ENCODE peak calls at places on chromosomes 12 and 14, in seven cellular contexts. E is GM12878, O is HCT116, G is K562, Z is HepG2, M is H1, H is SK-N-SH. J is an unnamed sample.

GRCh38 chr12:51911307-51911706 is 4.0 kb downstream of the ACVRL1 start:
- DNase-seq in E (no peak), H (no peak), G (no peak), O (no peak), M (no peak), Z (no peak), J (no peak)

GRCh38 chr14:23104591-23105347 is at the start of gene CIROP:
- DNase-seq in Z (no peak), M (peak), G (no peak), H (no peak), E (no peak), O (no peak), J (no peak)

GRCh38 chr12:22306311-22306710 is 28.2 kb downstream of the ST8SIA1 start:
- DNase-seq in Z (no peak), O (no peak), E (no peak), H (no peak), M (no peak), G (no peak), J (no peak)

GRCh38 chr14:37709419-37710195 is 114.2 kb downstream of the TTC6 start:
- DNase-seq in G (no peak), O (peak), M (no peak), H (no peak), Z (peak), E (no peak), J (no peak)

GRCh38 chr14:99774204-99774497 is 19.1 kb upstream of the EML1 start:
- DNase-seq in O (no peak), M (no peak), G (no peak), H (no peak), Z (no peak), E (no peak), J (no peak)

GRCh38 chr12:71636704-71637115 is 26.9 kb downstream of the ZFC3H1 start:
- DNase-seq in E (peak), Z (peak), O (peak), M (no peak), H (peak), G (peak), J (peak)

GRCh38 chr14:79062226-79062625 is 892.1 kb downstream of the NRXN3 start:
- DNase-seq in M (no peak), O (no peak), G (no peak), H (no peak), E (no peak), Z (no peak), J (no peak)

GRCh38 chr12:22627351-22627750 is 2.4 kb downstream of the ETNK1 start:
- DNase-seq in M (no peak), G (no peak), Z (no peak), E (no peak), H (no peak), O (no peak), J (no peak)

GRCh38 chr12:62438098-62438692 is 28.4 kb upstream of the MON2 start:
- DNase-seq in G (peak), O (peak), M (peak), E (peak), Z (peak), H (peak), J (peak)

GRCh38 chr14:36973806-36974442 is 198.5 kb downstream of the SLC25A21 start:
- DNase-seq in H (no peak), G (no peak), M (no peak), O (no peak), Z (no peak), E (no peak), J (no peak)

GRCh38 chr12:111170559-111170958 is 198.3 kb downstream of the PHETA1 start:
- DNase-seq in Z (no peak), O (no peak), G (no peak), M (no peak), H (no peak), E (no peak), J (no peak)

GRCh38 chr12:52267699-52268098 is 6.7 kb upstream of the KRT86 start:
- DNase-seq in H (no peak), G (no peak), M (no peak), E (no peak), Z (no peak), O (no peak), J (no peak)

GRCh38 chr14:69749956-69750355 is 17.0 kb upstream of the SRSF5 start:
- DNase-seq in O (no peak), G (no peak), M (no peak), H (no peak), Z (peak), E (peak), J (no peak)

GRCh38 chr12:8947737-8948136 is 1.7 kb downstream of the M6PR start:
- DNase-seq in O (no peak), E (no peak), H (no peak), G (no peak), M (no peak), Z (no peak), J (no peak)

GRCh38 chr12:8949525-8950286 is at the start of gene M6PR:
- DNase-seq in E (peak), H (peak), O (peak), Z (peak), M (peak), G (peak), J (peak)

GRCh38 chr12:8950287-8950574 is 786 bp upstream of the M6PR start:
- DNase-seq in M (no peak), Z (no peak), H (no peak), E (no peak), O (no peak), G (no peak), J (no peak)

GRCh38 chr12:8950702-8951478 is 1.4 kb upstream of the M6PR start:
- DNase-seq in M (no peak), O (no peak), Z (no peak), G (no peak), E (no peak), H (no peak), J (no peak)

GRCh38 chr12:8948711-8949524 is 527 bp downstream of the M6PR start:
- DNase-seq in E (no peak), M (peak), O (no peak), Z (peak), H (peak), G (no peak), J (no peak)
- TF ChIP-seq JUND in E (no peak), M (no peak), O (no peak), Z (no peak), H (no peak), G (no peak), J (no peak)

DNA sequence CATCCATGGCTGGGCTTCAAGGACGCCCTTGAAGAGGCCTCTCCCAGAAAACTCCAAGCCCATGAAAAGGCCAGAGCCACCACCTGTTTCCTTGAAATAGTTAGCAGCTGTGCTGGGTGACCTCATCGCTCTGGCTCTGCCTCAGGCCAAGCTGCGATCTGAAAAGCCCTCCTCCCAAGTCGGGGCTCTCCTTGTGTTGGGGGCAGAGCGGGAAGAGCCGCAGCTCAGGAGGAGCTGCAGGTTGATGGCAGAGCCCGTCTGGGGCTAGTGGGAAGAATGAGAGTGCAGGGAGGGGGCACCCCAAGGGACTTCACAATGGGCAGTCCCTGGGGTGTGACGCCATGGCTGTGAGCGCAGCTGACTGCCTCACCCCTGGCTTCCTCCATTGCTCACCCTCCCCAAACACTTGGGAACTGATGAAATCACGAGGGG is 50.0 kb upstream of the STON2 start:
- DNase-seq in M (no peak), O (no peak), Z (no peak), H (no peak), G (no peak), E (no peak), J (no peak)
- TF ChIP-seq JUND in M (no peak), O (no peak), Z (no peak), H (no peak), G (no peak), E (no peak), J (no peak)

DNA sequence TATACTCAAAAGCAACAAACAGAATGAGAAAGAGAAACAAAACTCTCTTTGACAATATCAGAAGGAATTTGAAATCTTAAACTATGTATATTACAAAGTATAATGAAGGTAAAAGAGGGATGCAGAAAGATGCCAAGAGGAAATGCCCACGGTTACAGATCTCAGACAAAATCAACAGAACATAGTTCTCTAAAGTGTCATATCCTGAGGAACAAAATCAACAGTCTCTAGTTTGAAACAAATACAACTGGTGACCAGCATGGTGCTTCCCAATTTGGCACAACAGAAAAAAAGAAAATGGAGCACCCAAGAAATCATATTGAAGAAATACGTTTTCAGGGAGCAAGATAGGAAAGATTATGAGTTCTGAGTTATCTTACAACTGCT is 116.5 kb downstream of the METTL25 start:
- DNase-seq in E (no peak), O (no peak), G (no peak), Z (no peak), H (no peak), M (no peak), J (peak)
- TF ChIP-seq JUND in E (no peak), O (no peak), G (no peak), Z (no peak), H (peak), M (no peak), J (no peak)

GRCh38 chr14:101980700-101981099 is 16.3 kb downstream of the DYNC1H1 start:
- DNase-seq in E (peak), Z (peak), G (no peak), H (no peak), M (no peak), O (peak), J (peak)
- TF ChIP-seq JUND in E (no peak), Z (no peak), G (no peak), H (peak), M (no peak), O (peak), J (peak)

GRCh38 chr14:34782031-34782430 is 67.6 kb upstream of the CFL2 start:
- DNase-seq in O (no peak), H (no peak), M (no peak), G (no peak), E (no peak), Z (no peak), J (no peak)

GRCh38 chr14:34780646-34781045 is 66.3 kb upstream of the CFL2 start:
- DNase-seq in O (no peak), E (no peak), H (no peak), Z (no peak), G (no peak), M (no peak), J (no peak)

GRCh38 chr14:34778744-34779143 is 64.4 kb upstream of the CFL2 start:
- DNase-seq in O (no peak), E (no peak), M (no peak), Z (no peak), H (no peak), G (no peak), J (no peak)

GRCh38 chr14:34785223-34786006 is 71.0 kb upstream of the CFL2 start:
- DNase-seq in M (no peak), Z (no peak), G (no peak), H (no peak), E (no peak), O (no peak), J (no peak)

DNA sequence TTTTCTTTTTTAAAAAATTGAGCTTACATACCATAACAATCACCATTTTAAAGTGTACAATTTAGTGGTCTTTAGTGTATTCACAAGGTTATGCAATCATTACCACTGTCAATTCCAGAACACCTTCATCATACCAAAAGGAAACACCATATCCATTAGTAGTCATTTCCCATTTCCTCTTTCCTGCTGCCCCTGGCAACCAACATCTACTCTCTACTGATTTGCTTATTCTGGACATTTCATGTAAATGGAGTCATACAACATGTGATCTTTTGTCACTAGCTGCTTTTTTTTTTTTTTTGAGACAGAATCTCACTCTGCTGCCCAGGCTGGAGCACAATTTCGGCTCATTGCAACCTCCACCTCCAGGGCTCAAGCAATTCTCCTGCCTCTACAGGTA is 66.8 kb upstream of the CFL2 start:
- DNase-seq in Z (no peak), G (no peak), H (no peak), O (no peak), E (peak), M (no peak), J (no peak)
- TF ChIP-seq JUND in Z (no peak), G (no peak), H (peak), O (no peak), E (no peak), M (no peak), J (no peak)

GRCh38 chr14:28830115-28830534 is 63.5 kb downstream of the FOXG1 start:
- DNase-seq in G (peak), M (no peak), Z (no peak), O (no peak), H (no peak), E (no peak), J (peak)

GRCh38 chr14:28831126-28831525 is 64.5 kb downstream of the FOXG1 start:
- DNase-seq in E (peak), H (no peak), Z (no peak), G (no peak), O (no peak), M (no peak), J (no peak)
- TF ChIP-seq JUND in E (peak), H (no peak), Z (no peak), G (no peak), O (no peak), M (no peak), J (no peak)

DNA sequence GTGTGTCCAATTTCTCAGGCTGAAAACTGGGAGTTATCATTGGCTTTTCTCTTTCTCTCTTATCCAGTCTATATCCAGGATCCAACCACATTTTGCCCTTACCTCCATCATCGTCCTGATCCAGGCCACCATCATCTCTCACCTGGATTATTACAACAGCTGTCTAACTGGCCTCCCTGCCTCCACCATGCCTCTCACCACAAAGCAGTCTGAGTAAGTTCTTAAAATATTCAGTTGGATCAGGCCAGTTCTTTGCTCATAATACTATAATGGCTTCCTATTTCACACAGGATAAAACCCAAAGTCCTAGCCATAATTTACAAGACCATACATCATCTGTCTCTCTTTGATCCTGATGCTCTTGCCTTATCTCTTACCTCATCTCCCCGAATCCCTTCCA is 133.4 kb upstream of the RAP1B start:
- DNase-seq in H (no peak), E (no peak), G (no peak), O (no peak), M (no peak), Z (no peak), J (no peak)
- TF ChIP-seq JUND in H (no peak), E (no peak), G (no peak), O (no peak), M (no peak), Z (no peak), J (no peak)

GRCh38 chr14:44966601-44967336 is 4.8 kb downstream of the TOGARAM1 start:
- DNase-seq in Z (no peak), E (no peak), O (no peak), M (no peak), H (no peak), G (no peak), J (no peak)
- TF ChIP-seq JUND in Z (no peak), E (no peak), O (no peak), M (no peak), H (no peak), G (no peak), J (no peak)

GRCh38 chr12:27588786-27589185 is 64.8 kb downstream of the PPFIBP1 start:
- DNase-seq in O (no peak), H (no peak), Z (no peak), G (no peak), M (no peak), E (no peak), J (peak)

GRCh38 chr12:27595231-27595642 is 71.2 kb downstream of the PPFIBP1 start:
- DNase-seq in H (peak), M (no peak), O (no peak), E (no peak), G (no peak), Z (peak), J (no peak)

GRCh38 chr12:27589419-27589818 is 65.4 kb downstream of the PPFIBP1 start:
- DNase-seq in Z (no peak), G (no peak), M (no peak), O (no peak), E (no peak), H (no peak), J (peak)

GRCh38 chr12:27593266-27593665 is 69.3 kb downstream of the PPFIBP1 start:
- DNase-seq in G (no peak), E (no peak), M (no peak), O (no peak), Z (no peak), H (no peak), J (no peak)

GRCh38 chr12:27592548-27592947 is 68.5 kb downstream of the PPFIBP1 start:
- DNase-seq in H (no peak), O (no peak), Z (no peak), E (peak), G (no peak), M (no peak), J (no peak)
- TF ChIP-seq JUND in H (no peak), O (no peak), Z (no peak), E (no peak), G (no peak), M (no peak), J (no peak)

J was measured in T47D.